ENCODE peak calls at places on chromosome 12, in six cellular contexts. One of them, this sample, is unnamed. For H3K27me3, the result is how much of the 10 kb centered on the place peaks cover.

GRCh38 chr12:76653342-76653741 is 93.8 kb upstream of the OSBPL8 start:
- DNase-seq in neuronal stem cell: no peak
- DNase-seq in AG04450: no peak
- DNase-seq in hepatocyte: no peak
- DNase-seq in CD8-positive, alpha-beta memory T cell: no peak
- DNase-seq in neural progenitor cell: no peak
- DNase-seq in this sample: no peak

GRCh38 chr12:52876371-52876770 is 27.6 kb upstream of the KRT78 start:
- DNase-seq in neuronal stem cell: no peak
- DNase-seq in AG04450: no peak
- DNase-seq in hepatocyte: no peak
- DNase-seq in CD8-positive, alpha-beta memory T cell: no peak
- DNase-seq in neural progenitor cell: no peak
- DNase-seq in this sample: no peak

GRCh38 chr12:48750769-48751356 is 34.4 kb upstream of the CCNT1 start:
- DNase-seq in neuronal stem cell: no peak
- DNase-seq in AG04450: no peak
- DNase-seq in hepatocyte: no peak
- DNase-seq in CD8-positive, alpha-beta memory T cell: no peak
- DNase-seq in neural progenitor cell: no peak
- DNase-seq in this sample: no peak

GRCh38 chr12:120037851-120038250 is 48.8 kb downstream of the BICDL1 start:
- DNase-seq in neuronal stem cell: no peak
- DNase-seq in AG04450: no peak
- DNase-seq in hepatocyte: no peak
- DNase-seq in CD8-positive, alpha-beta memory T cell: no peak
- DNase-seq in neural progenitor cell: no peak
- DNase-seq in this sample: no peak

GRCh38 chr12:69951108-69951507 is 126.1 kb downstream of the MYRFL start:
- DNase-seq in neuronal stem cell: no peak
- DNase-seq in AG04450: no peak
- DNase-seq in hepatocyte: no peak
- DNase-seq in CD8-positive, alpha-beta memory T cell: no peak
- DNase-seq in neural progenitor cell: no peak
- DNase-seq in this sample: no peak

GRCh38 chr12:21814814-21815213 is 40.3 kb upstream of the KCNJ8 start:
- DNase-seq in neuronal stem cell: no peak
- DNase-seq in AG04450: no peak
- DNase-seq in hepatocyte: no peak
- DNase-seq in CD8-positive, alpha-beta memory T cell: no peak
- DNase-seq in neural progenitor cell: no peak
- DNase-seq in this sample: no peak

GRCh38 chr12:68971404-68971803 is 38.4 kb upstream of the CPM start:
- DNase-seq in neuronal stem cell: no peak
- DNase-seq in AG04450: no peak
- DNase-seq in hepatocyte: no peak
- DNase-seq in CD8-positive, alpha-beta memory T cell: no peak
- DNase-seq in neural progenitor cell: no peak
- DNase-seq in this sample: peak

GRCh38 chr12:132379996-132380395 is 50.6 kb upstream of the GALNT9 start:
- DNase-seq in neuronal stem cell: no peak
- DNase-seq in AG04450: no peak
- DNase-seq in hepatocyte: no peak
- DNase-seq in CD8-positive, alpha-beta memory T cell: no peak
- DNase-seq in neural progenitor cell: no peak
- DNase-seq in this sample: no peak

GRCh38 chr12:22333751-22334695 is 484 bp downstream of the ST8SIA1 start:
- DNase-seq in neuronal stem cell: peak
- DNase-seq in AG04450: no peak
- DNase-seq in hepatocyte: peak
- DNase-seq in CD8-positive, alpha-beta memory T cell: no peak
- DNase-seq in neural progenitor cell: peak
- DNase-seq in this sample: no peak

GRCh38 chr12:107618106-107618505 is 67.5 kb upstream of the PWP1 start:
- DNase-seq in neuronal stem cell: no peak
- DNase-seq in AG04450: no peak
- DNase-seq in hepatocyte: no peak
- DNase-seq in CD8-positive, alpha-beta memory T cell: no peak
- DNase-seq in neural progenitor cell: no peak
- DNase-seq in this sample: no peak
- H3K27me3 ChIP-seq in neuronal stem cell: under half
- H3K27me3 ChIP-seq in AG04450: under half
- H3K27me3 ChIP-seq in hepatocyte: under half
- H3K27me3 ChIP-seq in CD8-positive, alpha-beta memory T cell: under half
- H3K27me3 ChIP-seq in neural progenitor cell: under half
- H3K27me3 ChIP-seq in this sample: under half

GRCh38 chr12:124383028-124383427 is 88.1 kb downstream of the RFLNA start:
- DNase-seq in neuronal stem cell: no peak
- DNase-seq in AG04450: no peak
- DNase-seq in hepatocyte: no peak
- DNase-seq in CD8-positive, alpha-beta memory T cell: no peak
- DNase-seq in neural progenitor cell: no peak
- DNase-seq in this sample: no peak
- H3K27ac ChIP-seq in neuronal stem cell: no peak
- H3K27ac ChIP-seq in AG04450: no peak
- H3K27ac ChIP-seq in hepatocyte: no peak
- H3K27ac ChIP-seq in CD8-positive, alpha-beta memory T cell: no peak
- H3K27ac ChIP-seq in neural progenitor cell: no peak
- H3K27ac ChIP-seq in this sample: no peak

GRCh38 chr12:18658179-18658578 is 79.6 kb downstream of the PLCZ1 start:
- DNase-seq in neuronal stem cell: no peak
- DNase-seq in AG04450: no peak
- DNase-seq in hepatocyte: no peak
- DNase-seq in CD8-positive, alpha-beta memory T cell: no peak
- DNase-seq in neural progenitor cell: no peak
- DNase-seq in this sample: no peak
- H3K27me3 ChIP-seq in neuronal stem cell: under half
- H3K27me3 ChIP-seq in AG04450: under half
- H3K27me3 ChIP-seq in hepatocyte: under half
- H3K27me3 ChIP-seq in CD8-positive, alpha-beta memory T cell: under half
- H3K27me3 ChIP-seq in neural progenitor cell: under half
- H3K27me3 ChIP-seq in this sample: under half

DNA sequence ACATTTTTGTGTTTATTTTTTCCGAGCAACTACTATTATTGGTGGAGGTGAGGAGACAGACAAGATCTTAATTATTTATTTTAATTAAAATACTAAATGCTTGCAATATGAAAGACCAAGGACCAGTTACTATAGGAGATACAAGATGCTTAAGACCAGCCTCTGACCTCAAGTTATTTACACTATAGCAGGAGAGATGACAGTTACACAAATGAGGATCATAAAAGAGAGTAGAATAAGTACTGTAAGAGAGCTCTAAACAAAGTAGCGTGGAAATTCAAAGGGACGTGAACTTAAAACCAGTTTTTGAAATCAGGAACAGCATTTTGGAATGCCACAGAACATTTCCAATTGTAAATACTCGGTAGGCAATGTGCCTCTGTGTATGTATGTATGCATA is 128.0 kb upstream of the ATF1 start:
- DNase-seq in neuronal stem cell: no peak
- DNase-seq in AG04450: no peak
- DNase-seq in hepatocyte: no peak
- DNase-seq in CD8-positive, alpha-beta memory T cell: no peak
- DNase-seq in neural progenitor cell: no peak
- DNase-seq in this sample: no peak
- H3K27ac ChIP-seq in neuronal stem cell: no peak
- H3K27ac ChIP-seq in AG04450: no peak
- H3K27ac ChIP-seq in hepatocyte: no peak
- H3K27ac ChIP-seq in CD8-positive, alpha-beta memory T cell: no peak
- H3K27ac ChIP-seq in neural progenitor cell: no peak
- H3K27ac ChIP-seq in this sample: no peak

GRCh38 chr12:108126990-108127468 is 2.1 kb upstream of the WSCD2 start:
- DNase-seq in neuronal stem cell: no peak
- DNase-seq in AG04450: no peak
- DNase-seq in hepatocyte: no peak
- DNase-seq in CD8-positive, alpha-beta memory T cell: no peak
- DNase-seq in neural progenitor cell: no peak
- DNase-seq in this sample: no peak

GRCh38 chr12:108131035-108131434 is 1.9 kb downstream of the WSCD2 start:
- DNase-seq in neuronal stem cell: no peak
- DNase-seq in AG04450: no peak
- DNase-seq in hepatocyte: no peak
- DNase-seq in CD8-positive, alpha-beta memory T cell: no peak
- DNase-seq in neural progenitor cell: no peak
- DNase-seq in this sample: no peak

GRCh38 chr12:108128221-108129016 is 669 bp upstream of the WSCD2 start:
- DNase-seq in neuronal stem cell: no peak
- DNase-seq in AG04450: no peak
- DNase-seq in hepatocyte: no peak
- DNase-seq in CD8-positive, alpha-beta memory T cell: no peak
- DNase-seq in neural progenitor cell: no peak
- DNase-seq in this sample: no peak

GRCh38 chr12:108127654-108128053 is 1.4 kb upstream of the WSCD2 start:
- DNase-seq in neuronal stem cell: no peak
- DNase-seq in AG04450: no peak
- DNase-seq in hepatocyte: no peak
- DNase-seq in CD8-positive, alpha-beta memory T cell: no peak
- DNase-seq in neural progenitor cell: no peak
- DNase-seq in this sample: no peak

DNA sequence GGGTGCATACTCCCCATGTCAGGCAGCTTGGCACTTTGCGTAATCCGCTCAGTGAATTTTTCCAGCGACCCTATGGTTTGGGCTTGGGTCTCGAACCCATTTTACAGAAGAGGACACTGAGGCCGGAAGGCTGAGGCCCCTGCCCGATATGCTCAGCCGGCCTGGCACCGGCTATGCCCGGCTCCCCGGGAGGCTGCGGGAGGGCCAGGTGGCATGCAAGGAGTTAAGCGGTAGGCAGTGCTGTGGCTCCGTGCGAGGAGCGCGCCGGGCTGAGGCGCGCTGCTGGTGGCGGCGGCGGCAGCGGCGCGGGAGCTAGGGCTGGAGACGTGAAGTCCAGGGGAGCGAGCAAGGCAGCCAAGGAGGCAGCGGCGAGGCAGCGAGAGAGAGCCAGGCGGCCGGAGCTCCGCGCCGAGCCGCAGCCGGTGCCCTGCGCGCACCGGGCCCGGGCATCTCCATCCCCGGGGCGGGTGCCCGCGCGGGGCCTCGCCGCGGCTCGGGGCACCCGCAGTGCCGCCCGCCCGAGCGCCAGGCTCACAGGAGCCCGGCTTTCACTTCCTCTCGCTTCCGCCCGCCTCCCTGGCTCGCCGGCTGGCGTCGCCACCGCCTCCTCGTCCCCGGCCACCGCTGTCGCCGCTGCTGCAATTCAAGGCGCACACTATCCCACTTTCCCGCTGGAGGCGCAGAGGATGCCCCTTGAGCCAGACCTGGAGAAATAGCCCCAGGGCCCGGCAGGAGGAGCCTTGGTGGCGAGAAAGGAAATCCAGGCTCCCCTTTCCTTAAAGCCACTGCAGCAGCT is at the start of gene WSCD2:
- DNase-seq in neuronal stem cell: peak
- DNase-seq in AG04450: no peak
- DNase-seq in hepatocyte: peak
- DNase-seq in CD8-positive, alpha-beta memory T cell: no peak
- DNase-seq in neural progenitor cell: peak
- DNase-seq in this sample: no peak
- H3K27me3 ChIP-seq in neuronal stem cell: under half
- H3K27me3 ChIP-seq in AG04450: under half
- H3K27me3 ChIP-seq in hepatocyte: half or more
- H3K27me3 ChIP-seq in CD8-positive, alpha-beta memory T cell: under half
- H3K27me3 ChIP-seq in neural progenitor cell: under half
- H3K27me3 ChIP-seq in this sample: under half

GRCh38 chr12:95415451-95415850 is 58.5 kb upstream of the METAP2 start:
- DNase-seq in neuronal stem cell: no peak
- DNase-seq in AG04450: no peak
- DNase-seq in hepatocyte: no peak
- DNase-seq in CD8-positive, alpha-beta memory T cell: no peak
- DNase-seq in neural progenitor cell: no peak
- DNase-seq in this sample: no peak
- H3K27ac ChIP-seq in neuronal stem cell: no peak
- H3K27ac ChIP-seq in AG04450: no peak
- H3K27ac ChIP-seq in hepatocyte: no peak
- H3K27ac ChIP-seq in CD8-positive, alpha-beta memory T cell: no peak
- H3K27ac ChIP-seq in neural progenitor cell: no peak
- H3K27ac ChIP-seq in this sample: no peak

DNA sequence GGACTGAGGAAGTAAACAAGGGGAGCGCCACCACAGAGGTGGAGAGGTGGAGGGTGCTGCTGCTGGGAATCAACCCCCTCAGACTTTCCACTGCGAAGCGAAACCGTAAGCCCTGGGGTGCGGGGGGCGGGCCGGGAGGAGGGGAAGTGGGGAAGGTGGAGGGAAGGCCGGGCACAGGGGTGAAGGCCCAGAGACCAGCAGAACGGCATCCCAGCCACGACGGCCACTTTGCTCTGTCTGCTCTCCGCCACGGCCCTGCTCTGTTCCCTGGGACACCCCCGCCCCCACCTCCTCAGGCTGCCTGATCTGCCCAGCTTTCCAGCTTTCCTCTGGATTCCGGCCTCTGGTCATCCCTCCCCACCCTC is at the start of gene LAG3:
- DNase-seq in neuronal stem cell: no peak
- DNase-seq in AG04450: no peak
- DNase-seq in hepatocyte: no peak
- DNase-seq in CD8-positive, alpha-beta memory T cell: peak
- DNase-seq in neural progenitor cell: no peak
- DNase-seq in this sample: no peak
- H3K27me3 ChIP-seq in neuronal stem cell: under half
- H3K27me3 ChIP-seq in AG04450: under half
- H3K27me3 ChIP-seq in hepatocyte: under half
- H3K27me3 ChIP-seq in CD8-positive, alpha-beta memory T cell: under half
- H3K27me3 ChIP-seq in neural progenitor cell: under half
- H3K27me3 ChIP-seq in this sample: under half